ENCODE peak calls at places on chromosomes 12 and 14, in four cellular contexts. One of them, this sample, is unnamed.

GRCh38 chr12:113852273-113852672 is 113.9 kb downstream of the RBM19 start:
- DNase-seq in type B pancreatic cell: no peak
- DNase-seq in keratinocyte: no peak
- DNase-seq in neural progenitor cell: no peak
- DNase-seq in this sample: no peak

GRCh38 chr14:86532219-86532618 is 1002.3 kb downstream of the FLRT2 start:
- DNase-seq in type B pancreatic cell: no peak
- DNase-seq in keratinocyte: no peak
- DNase-seq in neural progenitor cell: no peak
- DNase-seq in this sample: no peak

GRCh38 chr12:130375296-130375695 is 37.6 kb downstream of the PIWIL1 start:
- DNase-seq in type B pancreatic cell: no peak
- DNase-seq in keratinocyte: no peak
- DNase-seq in neural progenitor cell: no peak
- DNase-seq in this sample: no peak

GRCh38 chr12:76698316-76698715 is 65.6 kb upstream of the ZDHHC17 start:
- DNase-seq in type B pancreatic cell: no peak
- DNase-seq in keratinocyte: no peak
- DNase-seq in neural progenitor cell: no peak
- DNase-seq in this sample: no peak

GRCh38 chr14:39469094-39469710 is 37.0 kb upstream of the FBXO33 start:
- DNase-seq in type B pancreatic cell: no peak
- DNase-seq in keratinocyte: no peak
- DNase-seq in neural progenitor cell: peak
- DNase-seq in this sample: no peak

GRCh38 chr12:130049666-130050065 is 112.6 kb upstream of the FZD10 start:
- DNase-seq in type B pancreatic cell: no peak
- DNase-seq in keratinocyte: no peak
- DNase-seq in neural progenitor cell: peak
- DNase-seq in this sample: no peak

GRCh38 chr12:118103601-118104382 is at the start of gene VSIG10:
- DNase-seq in type B pancreatic cell: peak
- DNase-seq in keratinocyte: no peak
- DNase-seq in neural progenitor cell: peak
- DNase-seq in this sample: peak

GRCh38 chr12:102503056-102503681 is 22.8 kb upstream of the IGF1 start:
- DNase-seq in type B pancreatic cell: no peak
- DNase-seq in keratinocyte: no peak
- DNase-seq in neural progenitor cell: no peak
- DNase-seq in this sample: peak

GRCh38 chr14:94485944-94486841 is 10.2 kb upstream of the SERPINA9 start:
- DNase-seq in type B pancreatic cell: peak
- DNase-seq in keratinocyte: no peak
- DNase-seq in neural progenitor cell: peak
- DNase-seq in this sample: peak

GRCh38 chr14:26180221-26180620 is 417.6 kb downstream of the NOVA1 start:
- DNase-seq in type B pancreatic cell: no peak
- DNase-seq in keratinocyte: no peak
- DNase-seq in neural progenitor cell: no peak
- DNase-seq in this sample: no peak

GRCh38 chr12:53845932-53846331 is 92.7 kb upstream of the HOXC13 start:
- DNase-seq in type B pancreatic cell: no peak
- DNase-seq in keratinocyte: no peak
- DNase-seq in neural progenitor cell: no peak
- DNase-seq in this sample: no peak

GRCh38 chr12:55696141-55696540 is 11.6 kb downstream of the ITGA7 start:
- DNase-seq in type B pancreatic cell: no peak
- DNase-seq in keratinocyte: no peak
- DNase-seq in neural progenitor cell: no peak
- DNase-seq in this sample: no peak

GRCh38 chr12:18389820-18390219 is 128.5 kb downstream of the PIK3C2G start:
- DNase-seq in type B pancreatic cell: no peak
- DNase-seq in keratinocyte: no peak
- DNase-seq in neural progenitor cell: no peak
- DNase-seq in this sample: no peak

GRCh38 chr12:107903377-107904061 is 129.0 kb downstream of the ASCL4 start:
- DNase-seq in type B pancreatic cell: peak
- DNase-seq in keratinocyte: no peak
- DNase-seq in neural progenitor cell: peak
- DNase-seq in this sample: peak

GRCh38 chr12:44088647-44089046 is 252.8 kb downstream of the TMEM117 start:
- DNase-seq in type B pancreatic cell: no peak
- DNase-seq in keratinocyte: no peak
- DNase-seq in neural progenitor cell: no peak
- DNase-seq in this sample: no peak

GRCh38 chr14:37087520-37087919 is 84.9 kb downstream of the SLC25A21 start:
- DNase-seq in type B pancreatic cell: no peak
- DNase-seq in keratinocyte: no peak
- DNase-seq in neural progenitor cell: no peak
- DNase-seq in this sample: no peak

GRCh38 chr14:98070521-98070920 is 1201.5 kb downstream of the BCL11B start:
- DNase-seq in type B pancreatic cell: no peak
- DNase-seq in keratinocyte: no peak
- DNase-seq in neural progenitor cell: no peak
- DNase-seq in this sample: no peak

GRCh38 chr14:75123991-75124390 is 2.9 kb downstream of the NEK9 start:
- DNase-seq in type B pancreatic cell: no peak
- DNase-seq in keratinocyte: peak
- DNase-seq in neural progenitor cell: no peak
- DNase-seq in this sample: no peak

GRCh38 chr12:50732591-50732990 is 31.3 kb upstream of the ATF1 start:
- DNase-seq in type B pancreatic cell: no peak
- DNase-seq in keratinocyte: no peak
- DNase-seq in neural progenitor cell: no peak
- DNase-seq in this sample: no peak

GRCh38 chr12:6953417-6954315 is 2.5 kb downstream of the PTPN6 start:
- DNase-seq in type B pancreatic cell: no peak
- DNase-seq in keratinocyte: no peak
- DNase-seq in neural progenitor cell: no peak
- DNase-seq in this sample: peak

GRCh38 chr12:106736051-106736957 is 38.2 kb upstream of the RIC8B start:
- DNase-seq in type B pancreatic cell: no peak
- DNase-seq in keratinocyte: no peak
- DNase-seq in neural progenitor cell: no peak
- DNase-seq in this sample: no peak

GRCh38 chr12:104055686-104056388 is 5.8 kb upstream of the GLT8D2 start:
- DNase-seq in type B pancreatic cell: no peak
- DNase-seq in keratinocyte: no peak
- DNase-seq in neural progenitor cell: no peak
- DNase-seq in this sample: no peak

GRCh38 chr14:100702590-100702989 is 24.1 kb upstream of the DLK1 start:
- DNase-seq in type B pancreatic cell: no peak
- DNase-seq in keratinocyte: no peak
- DNase-seq in neural progenitor cell: no peak
- DNase-seq in this sample: no peak

GRCh38 chr14:92493492-92493891 is 20.1 kb upstream of the RIN3 start:
- DNase-seq in type B pancreatic cell: peak
- DNase-seq in keratinocyte: no peak
- DNase-seq in neural progenitor cell: no peak
- DNase-seq in this sample: no peak

GRCh38 chr12:113263431-113263963 is 42.2 kb downstream of the TPCN1 start:
- DNase-seq in type B pancreatic cell: no peak
- DNase-seq in keratinocyte: no peak
- DNase-seq in neural progenitor cell: no peak
- DNase-seq in this sample: no peak

GRCh38 chr14:76352639-76353281 is 23.2 kb upstream of the ESRRB start:
- DNase-seq in type B pancreatic cell: peak
- DNase-seq in keratinocyte: no peak
- DNase-seq in neural progenitor cell: peak
- DNase-seq in this sample: peak

GRCh38 chr14:61524211-61524806 is 171.0 kb upstream of the HIF1A start:
- DNase-seq in type B pancreatic cell: no peak
- DNase-seq in keratinocyte: no peak
- DNase-seq in neural progenitor cell: no peak
- DNase-seq in this sample: no peak

GRCh38 chr12:94304566-94305061 is 155.1 kb downstream of the CEP83 start:
- DNase-seq in type B pancreatic cell: no peak
- DNase-seq in keratinocyte: no peak
- DNase-seq in neural progenitor cell: peak
- DNase-seq in this sample: no peak

GRCh38 chr14:44369401-44370123 is 137.5 kb downstream of the FSCB start:
- DNase-seq in type B pancreatic cell: no peak
- DNase-seq in keratinocyte: no peak
- DNase-seq in neural progenitor cell: no peak
- DNase-seq in this sample: no peak

GRCh38 chr12:110340706-110341105 is 59.7 kb downstream of the ATP2A2 start:
- DNase-seq in type B pancreatic cell: peak
- DNase-seq in keratinocyte: peak
- DNase-seq in neural progenitor cell: no peak
- DNase-seq in this sample: no peak

GRCh38 chr12:30972035-30972434 is 45.5 kb downstream of the TSPAN11 start:
- DNase-seq in type B pancreatic cell: no peak
- DNase-seq in keratinocyte: no peak
- DNase-seq in neural progenitor cell: no peak
- DNase-seq in this sample: no peak

GRCh38 chr14:76500480-76500879 is 124.5 kb downstream of the ESRRB start:
- DNase-seq in type B pancreatic cell: no peak
- DNase-seq in keratinocyte: no peak
- DNase-seq in neural progenitor cell: no peak
- DNase-seq in this sample: no peak

GRCh38 chr12:121915841-121916321 is 2.5 kb upstream of the CFAP251 start:
- DNase-seq in type B pancreatic cell: no peak
- DNase-seq in keratinocyte: no peak
- DNase-seq in neural progenitor cell: peak
- DNase-seq in this sample: no peak

GRCh38 chr12:109393437-109394345 is 46.0 kb downstream of the MYO1H start:
- DNase-seq in type B pancreatic cell: no peak
- DNase-seq in keratinocyte: peak
- DNase-seq in neural progenitor cell: peak
- DNase-seq in this sample: peak

GRCh38 chr14:53955671-53956426 is 776 bp downstream of the BMP4 start:
- DNase-seq in type B pancreatic cell: no peak
- DNase-seq in keratinocyte: no peak
- DNase-seq in neural progenitor cell: peak
- DNase-seq in this sample: no peak

DNA sequence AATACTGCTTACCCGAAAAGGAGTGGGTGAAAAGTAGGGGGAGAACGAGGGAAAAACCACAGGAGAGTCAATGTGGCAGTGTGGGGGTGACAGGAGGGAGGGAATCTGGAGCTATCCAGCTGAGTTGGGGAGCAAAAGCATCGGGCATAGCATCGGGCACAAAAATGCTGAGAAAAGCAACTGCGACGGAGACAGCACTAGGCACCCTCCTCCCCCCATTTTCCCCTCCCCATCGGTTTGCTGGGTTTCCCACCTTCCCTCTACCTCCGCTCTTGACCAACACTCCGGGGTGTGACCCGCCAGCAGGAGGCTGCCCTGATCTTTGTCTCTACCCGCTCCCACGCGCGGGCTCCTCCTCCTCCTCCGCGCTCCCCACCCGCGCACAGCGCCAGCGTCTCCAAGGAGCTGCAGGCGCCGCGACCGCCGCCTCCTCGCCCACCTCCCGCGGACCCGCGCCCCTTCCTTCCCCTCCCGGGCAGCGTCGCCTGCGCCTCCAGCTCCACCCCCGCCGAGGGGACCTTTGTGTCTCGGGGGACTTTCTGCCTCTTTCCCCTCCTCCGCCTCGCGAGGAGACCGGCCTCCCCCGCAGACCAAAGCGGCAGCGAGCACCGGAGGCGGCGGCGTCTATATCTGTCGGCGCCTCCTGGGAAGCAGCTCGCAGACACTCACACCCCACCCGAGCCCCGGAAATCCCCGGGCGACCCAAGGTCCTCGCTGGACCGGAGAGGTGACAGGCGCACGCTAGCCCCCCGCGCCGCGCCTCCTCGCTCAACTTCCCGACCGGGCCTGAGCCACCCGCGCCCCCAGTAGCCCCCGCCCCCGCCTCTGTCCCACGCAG is 939 bp downstream of the CDK17 start:
- DNase-seq in type B pancreatic cell: peak
- DNase-seq in keratinocyte: no peak
- DNase-seq in neural progenitor cell: peak
- DNase-seq in this sample: peak
- TF ChIP-seq CTCF in type B pancreatic cell: no peak
- TF ChIP-seq CTCF in keratinocyte: no peak
- TF ChIP-seq CTCF in neural progenitor cell: no peak
- TF ChIP-seq CTCF in this sample: no peak

DNA sequence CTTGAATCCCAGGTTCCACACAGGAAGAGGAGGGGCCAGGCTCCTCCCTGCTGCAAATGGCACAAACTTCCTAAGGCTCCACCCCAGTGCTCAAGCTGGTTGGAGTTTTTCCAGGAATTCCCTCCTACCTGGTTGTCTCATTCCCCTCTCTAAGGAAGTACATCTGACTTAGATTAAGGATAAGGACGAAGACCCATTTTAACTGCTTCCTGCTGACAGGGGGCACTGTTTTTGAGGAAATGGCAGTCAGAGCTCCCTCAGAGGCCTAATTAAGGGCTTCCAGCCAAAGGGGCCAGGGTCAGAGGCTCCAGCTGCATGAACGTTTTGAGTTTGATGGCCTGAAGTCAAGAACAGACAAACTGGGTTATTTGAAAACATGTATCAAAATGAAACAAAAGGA is 1084.7 kb downstream of the SLC6A15 start:
- DNase-seq in type B pancreatic cell: no peak
- DNase-seq in keratinocyte: no peak
- DNase-seq in neural progenitor cell: peak
- DNase-seq in this sample: no peak
- TF ChIP-seq CTCF in type B pancreatic cell: peak
- TF ChIP-seq CTCF in keratinocyte: no peak
- TF ChIP-seq CTCF in neural progenitor cell: peak
- TF ChIP-seq CTCF in this sample: no peak

GRCh38 chr12:11446372-11446771 is 51.0 kb upstream of the PRB2 start:
- DNase-seq in type B pancreatic cell: no peak
- DNase-seq in keratinocyte: no peak
- DNase-seq in neural progenitor cell: no peak
- DNase-seq in this sample: no peak
- TF ChIP-seq CTCF in type B pancreatic cell: no peak
- TF ChIP-seq CTCF in keratinocyte: no peak
- TF ChIP-seq CTCF in neural progenitor cell: no peak
- TF ChIP-seq CTCF in this sample: no peak

GRCh38 chr12:3207858-3208257 is 130.7 kb downstream of the TSPAN9 start:
- DNase-seq in type B pancreatic cell: no peak
- DNase-seq in keratinocyte: no peak
- DNase-seq in neural progenitor cell: peak
- DNase-seq in this sample: no peak
- TF ChIP-seq CTCF in type B pancreatic cell: no peak
- TF ChIP-seq CTCF in keratinocyte: peak
- TF ChIP-seq CTCF in neural progenitor cell: peak
- TF ChIP-seq CTCF in this sample: peak